ENCODE peak calls at places on chromosomes 6 and 20, in nine cellular contexts. One of them, this sample, is unnamed.
A peak's percentile ranks its signal among the peaks of the same experiment; 100 is the strongest.

GRCh38 chr6:69942485-69942884 is 76.1 kb downstream of the COL19A1 start:
- DNase-seq in SK-N-SH: no peak
- DNase-seq in neural progenitor cell: no peak
- DNase-seq in breast epithelium: no peak
- DNase-seq in ovary: no peak
- DNase-seq in lung: no peak
- DNase-seq in mesenchymal stem cell: no peak
- DNase-seq in CD4-positive, CD25-positive, alpha-beta regulatory T cell: no peak
- DNase-seq in left lung: no peak
- DNase-seq in this sample: no peak

GRCh38 chr6:102114402-102114801 is 720.9 kb downstream of the GRIK2 start:
- DNase-seq in SK-N-SH: no peak
- DNase-seq in CD4-positive, CD25-positive, alpha-beta regulatory T cell: no peak
- DNase-seq in mesenchymal stem cell: no peak
- DNase-seq in lung: no peak
- DNase-seq in breast epithelium: no peak
- DNase-seq in neural progenitor cell: peak; percentile 29
- DNase-seq in left lung: no peak
- DNase-seq in ovary: no peak
- DNase-seq in this sample: no peak

GRCh38 chr20:62623488-62624324 is 18.6 kb upstream of the SLCO4A1 start:
- DNase-seq in lung: peak; percentile 94
- DNase-seq in CD4-positive, CD25-positive, alpha-beta regulatory T cell: peak; percentile 77
- DNase-seq in SK-N-SH: peak; percentile 93
- DNase-seq in ovary: peak; percentile 96
- DNase-seq in breast epithelium: peak; percentile 96
- DNase-seq in mesenchymal stem cell: peak; percentile 95
- DNase-seq in left lung: peak; percentile 95
- DNase-seq in neural progenitor cell: peak; percentile 89
- DNase-seq in this sample: peak; percentile 52

GRCh38 chr6:34791842-34792604 is at the start of gene BLTP3A:
- DNase-seq in mesenchymal stem cell: peak; percentile 67
- DNase-seq in left lung: peak; percentile 74
- DNase-seq in CD4-positive, CD25-positive, alpha-beta regulatory T cell: peak; percentile 64
- DNase-seq in lung: peak; percentile 55
- DNase-seq in ovary: peak; percentile 85
- DNase-seq in neural progenitor cell: peak; percentile 93
- DNase-seq in SK-N-SH: peak; percentile 94
- DNase-seq in breast epithelium: no peak
- DNase-seq in this sample: peak; percentile 82

GRCh38 chr20:57878803-57879424 is 169.1 kb upstream of the PMEPA1 start:
- DNase-seq in neural progenitor cell: no peak
- DNase-seq in lung: no peak
- DNase-seq in SK-N-SH: no peak
- DNase-seq in ovary: no peak
- DNase-seq in mesenchymal stem cell: no peak
- DNase-seq in breast epithelium: peak; percentile 7
- DNase-seq in left lung: no peak
- DNase-seq in CD4-positive, CD25-positive, alpha-beta regulatory T cell: no peak
- DNase-seq in this sample: no peak

GRCh38 chr6:15369838-15370237 is 124.0 kb downstream of the JARID2 start:
- DNase-seq in CD4-positive, CD25-positive, alpha-beta regulatory T cell: no peak
- DNase-seq in left lung: no peak
- DNase-seq in SK-N-SH: no peak
- DNase-seq in ovary: no peak
- DNase-seq in neural progenitor cell: no peak
- DNase-seq in breast epithelium: no peak
- DNase-seq in mesenchymal stem cell: no peak
- DNase-seq in lung: no peak
- DNase-seq in this sample: no peak

GRCh38 chr6:170091639-170092579 is 199.0 kb downstream of the DLL1 start:
- DNase-seq in mesenchymal stem cell: no peak
- DNase-seq in SK-N-SH: no peak
- DNase-seq in left lung: peak; percentile 6
- DNase-seq in breast epithelium: no peak
- DNase-seq in lung: no peak
- DNase-seq in ovary: peak; percentile 13
- DNase-seq in neural progenitor cell: no peak
- DNase-seq in CD4-positive, CD25-positive, alpha-beta regulatory T cell: no peak
- DNase-seq in this sample: no peak

GRCh38 chr20:49867453-49868215 is 47.7 kb downstream of the SPATA2 start:
- DNase-seq in CD4-positive, CD25-positive, alpha-beta regulatory T cell: no peak
- DNase-seq in ovary: no peak
- DNase-seq in breast epithelium: no peak
- DNase-seq in lung: no peak
- DNase-seq in left lung: no peak
- DNase-seq in mesenchymal stem cell: no peak
- DNase-seq in SK-N-SH: no peak
- DNase-seq in neural progenitor cell: peak; percentile 68
- DNase-seq in this sample: no peak

GRCh38 chr6:116385462-116385807 is 14.7 kb downstream of the DSE start:
- DNase-seq in neural progenitor cell: no peak
- DNase-seq in ovary: no peak
- DNase-seq in CD4-positive, CD25-positive, alpha-beta regulatory T cell: no peak
- DNase-seq in left lung: no peak
- DNase-seq in mesenchymal stem cell: peak; percentile 28
- DNase-seq in breast epithelium: no peak
- DNase-seq in lung: no peak
- DNase-seq in SK-N-SH: no peak
- DNase-seq in this sample: no peak

GRCh38 chr20:35601021-35601973 is 14.3 kb upstream of the SPAG4 start:
- DNase-seq in mesenchymal stem cell: peak; percentile 76
- DNase-seq in SK-N-SH: peak; percentile 88
- DNase-seq in left lung: peak; percentile 83
- DNase-seq in lung: peak; percentile 79
- DNase-seq in CD4-positive, CD25-positive, alpha-beta regulatory T cell: peak; percentile 66
- DNase-seq in neural progenitor cell: peak; percentile 92
- DNase-seq in ovary: peak; percentile 88
- DNase-seq in breast epithelium: peak; percentile 68
- DNase-seq in this sample: peak; percentile 86

GRCh38 chr6:144283781-144284473 is 1.2 kb upstream of the UTRN start:
- DNase-seq in mesenchymal stem cell: peak; percentile 60
- DNase-seq in left lung: no peak
- DNase-seq in CD4-positive, CD25-positive, alpha-beta regulatory T cell: no peak
- DNase-seq in SK-N-SH: no peak
- DNase-seq in ovary: no peak
- DNase-seq in lung: peak; percentile 7
- DNase-seq in neural progenitor cell: no peak
- DNase-seq in breast epithelium: no peak
- DNase-seq in this sample: no peak

GRCh38 chr6:18536693-18537092 is 149.5 kb downstream of the RNF144B start:
- DNase-seq in ovary: no peak
- DNase-seq in breast epithelium: no peak
- DNase-seq in left lung: no peak
- DNase-seq in SK-N-SH: peak; percentile 12
- DNase-seq in neural progenitor cell: no peak
- DNase-seq in lung: no peak
- DNase-seq in mesenchymal stem cell: no peak
- DNase-seq in CD4-positive, CD25-positive, alpha-beta regulatory T cell: no peak
- DNase-seq in this sample: no peak

GRCh38 chr6:131222773-131223172 is 87.5 kb downstream of the AKAP7 start:
- DNase-seq in breast epithelium: no peak
- DNase-seq in lung: no peak
- DNase-seq in ovary: no peak
- DNase-seq in SK-N-SH: no peak
- DNase-seq in neural progenitor cell: no peak
- DNase-seq in left lung: no peak
- DNase-seq in mesenchymal stem cell: no peak
- DNase-seq in CD4-positive, CD25-positive, alpha-beta regulatory T cell: no peak
- DNase-seq in this sample: no peak

GRCh38 chr20:39534846-39535245 is 572.7 kb downstream of the DHX35 start:
- DNase-seq in breast epithelium: no peak
- DNase-seq in lung: no peak
- DNase-seq in left lung: no peak
- DNase-seq in neural progenitor cell: no peak
- DNase-seq in ovary: no peak
- DNase-seq in mesenchymal stem cell: no peak
- DNase-seq in CD4-positive, CD25-positive, alpha-beta regulatory T cell: no peak
- DNase-seq in SK-N-SH: no peak
- DNase-seq in this sample: no peak

DNA sequence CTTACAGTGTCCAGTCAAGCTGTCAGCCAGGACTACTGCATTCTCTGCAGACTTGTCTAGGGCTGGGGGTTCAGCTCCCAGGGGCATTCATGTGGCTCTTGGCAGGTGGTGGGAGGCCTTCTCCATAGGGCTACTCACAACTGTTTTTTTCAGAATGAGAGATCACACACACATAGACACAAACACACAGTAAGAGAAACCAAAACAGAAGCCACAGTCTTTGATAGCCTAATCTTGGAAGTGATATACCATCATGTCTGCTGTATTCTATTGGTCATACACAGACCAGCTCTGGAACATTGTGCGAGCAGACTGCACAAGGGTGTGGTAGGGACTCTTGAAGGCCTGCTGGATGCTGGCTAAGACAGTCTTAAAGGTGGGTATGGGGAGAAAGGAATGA is 13.5 kb downstream of the TMEM170B start:
- DNase-seq in ovary: no peak
- DNase-seq in neural progenitor cell: no peak
- DNase-seq in SK-N-SH: no peak
- DNase-seq in mesenchymal stem cell: no peak
- DNase-seq in left lung: no peak
- DNase-seq in CD4-positive, CD25-positive, alpha-beta regulatory T cell: no peak
- DNase-seq in breast epithelium: no peak
- DNase-seq in lung: no peak
- DNase-seq in this sample: no peak
- H3K4me1 ChIP-seq in ovary: no peaks in the 10 kb centered on the region
- H3K4me1 ChIP-seq in neural progenitor cell: peaks cover under 1% of the 10 kb centered on the region
- H3K4me1 ChIP-seq in SK-N-SH: peaks cover 6% of the 10 kb centered on the region
- H3K4me1 ChIP-seq in mesenchymal stem cell: no peaks in the 10 kb centered on the region
- H3K4me1 ChIP-seq in left lung: no peaks in the 10 kb centered on the region
- H3K4me1 ChIP-seq in CD4-positive, CD25-positive, alpha-beta regulatory T cell: no peaks in the 10 kb centered on the region
- H3K4me1 ChIP-seq in breast epithelium: no peaks in the 10 kb centered on the region
- H3K4me1 ChIP-seq in lung: no peaks in the 10 kb centered on the region
- H3K4me1 ChIP-seq in this sample: no peaks in the 10 kb centered on the region

DNA sequence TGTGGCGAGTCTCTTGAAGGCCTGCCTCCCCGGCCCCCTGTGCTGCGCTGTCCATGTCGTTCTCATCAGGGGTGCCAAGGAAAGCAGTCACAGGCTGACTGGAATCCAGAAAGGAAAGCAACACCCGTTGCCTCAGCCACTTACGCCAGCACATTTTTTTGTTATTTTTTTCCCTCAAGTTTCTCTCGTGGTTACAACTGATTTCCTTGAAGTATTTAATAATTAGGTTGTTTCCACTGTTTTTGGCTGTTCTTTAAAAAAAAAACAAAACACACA is 17.9 kb upstream of the SLC22A1 start:
- DNase-seq in breast epithelium: no peak
- DNase-seq in CD4-positive, CD25-positive, alpha-beta regulatory T cell: no peak
- DNase-seq in SK-N-SH: no peak
- DNase-seq in ovary: no peak
- DNase-seq in neural progenitor cell: no peak
- DNase-seq in mesenchymal stem cell: no peak
- DNase-seq in lung: no peak
- DNase-seq in left lung: no peak
- DNase-seq in this sample: no peak
- H3K36me3 ChIP-seq in breast epithelium: no peaks in the 10 kb centered on the region
- H3K36me3 ChIP-seq in CD4-positive, CD25-positive, alpha-beta regulatory T cell: peaks cover 52% of the 10 kb centered on the region
- H3K36me3 ChIP-seq in SK-N-SH: peaks cover 36% of the 10 kb centered on the region
- H3K36me3 ChIP-seq in ovary: no peaks in the 10 kb centered on the region
- H3K36me3 ChIP-seq in neural progenitor cell: peaks cover 9% of the 10 kb centered on the region
- H3K36me3 ChIP-seq in mesenchymal stem cell: peaks cover 85% of the 10 kb centered on the region
- H3K36me3 ChIP-seq in lung: peaks cover 15% of the 10 kb centered on the region
- H3K36me3 ChIP-seq in left lung: no peaks in the 10 kb centered on the region
- H3K36me3 ChIP-seq in this sample: peaks cover 25% of the 10 kb centered on the region

GRCh38 chr6:81570673-81571072 is 181.8 kb downstream of the TENT5A start:
- DNase-seq in neural progenitor cell: no peak
- DNase-seq in SK-N-SH: no peak
- DNase-seq in ovary: no peak
- DNase-seq in CD4-positive, CD25-positive, alpha-beta regulatory T cell: no peak
- DNase-seq in lung: no peak
- DNase-seq in breast epithelium: no peak
- DNase-seq in left lung: no peak
- DNase-seq in mesenchymal stem cell: no peak
- DNase-seq in this sample: no peak

GRCh38 chr6:81568973-81569372 is 183.5 kb downstream of the TENT5A start:
- DNase-seq in SK-N-SH: no peak
- DNase-seq in CD4-positive, CD25-positive, alpha-beta regulatory T cell: no peak
- DNase-seq in left lung: no peak
- DNase-seq in ovary: no peak
- DNase-seq in mesenchymal stem cell: no peak
- DNase-seq in breast epithelium: no peak
- DNase-seq in lung: no peak
- DNase-seq in neural progenitor cell: no peak
- DNase-seq in this sample: no peak

GRCh38 chr6:81575446-81575845 is 177.0 kb downstream of the TENT5A start:
- DNase-seq in left lung: no peak
- DNase-seq in CD4-positive, CD25-positive, alpha-beta regulatory T cell: no peak
- DNase-seq in SK-N-SH: no peak
- DNase-seq in neural progenitor cell: no peak
- DNase-seq in ovary: no peak
- DNase-seq in lung: no peak
- DNase-seq in mesenchymal stem cell: peak; percentile 86
- DNase-seq in breast epithelium: no peak
- DNase-seq in this sample: no peak

GRCh38 chr6:81572020-81572419 is 180.5 kb downstream of the TENT5A start:
- DNase-seq in ovary: no peak
- DNase-seq in lung: no peak
- DNase-seq in CD4-positive, CD25-positive, alpha-beta regulatory T cell: no peak
- DNase-seq in left lung: no peak
- DNase-seq in neural progenitor cell: no peak
- DNase-seq in SK-N-SH: no peak
- DNase-seq in breast epithelium: no peak
- DNase-seq in mesenchymal stem cell: peak; percentile 93
- DNase-seq in this sample: no peak
- H3K4me3 ChIP-seq in ovary: no peak overlapping the region
- H3K4me3 ChIP-seq in lung: no peak overlapping the region
- H3K4me3 ChIP-seq in CD4-positive, CD25-positive, alpha-beta regulatory T cell: no peak overlapping the region
- H3K4me3 ChIP-seq in left lung: no peak overlapping the region
- H3K4me3 ChIP-seq in neural progenitor cell: no peak overlapping the region
- H3K4me3 ChIP-seq in SK-N-SH: no peak overlapping the region
- H3K4me3 ChIP-seq in breast epithelium: no peak overlapping the region
- H3K4me3 ChIP-seq in mesenchymal stem cell: no peak overlapping the region
- H3K4me3 ChIP-seq in this sample: no peak overlapping the region

GRCh38 chr6:41531591-41532582 is 14.3 kb upstream of the FOXP4 start:
- DNase-seq in left lung: no peak
- DNase-seq in breast epithelium: no peak
- DNase-seq in mesenchymal stem cell: peak; percentile 78
- DNase-seq in CD4-positive, CD25-positive, alpha-beta regulatory T cell: no peak
- DNase-seq in neural progenitor cell: no peak
- DNase-seq in ovary: no peak
- DNase-seq in SK-N-SH: peak; percentile 84
- DNase-seq in lung: no peak
- DNase-seq in this sample: peak; percentile 40

GRCh38 chr6:41529970-41530369 is 16.2 kb upstream of the FOXP4 start:
- DNase-seq in ovary: no peak
- DNase-seq in lung: no peak
- DNase-seq in breast epithelium: no peak
- DNase-seq in SK-N-SH: no peak
- DNase-seq in CD4-positive, CD25-positive, alpha-beta regulatory T cell: no peak
- DNase-seq in left lung: no peak
- DNase-seq in mesenchymal stem cell: no peak
- DNase-seq in neural progenitor cell: no peak
- DNase-seq in this sample: no peak

GRCh38 chr6:41529049-41529448 is 17.1 kb upstream of the FOXP4 start:
- DNase-seq in lung: no peak
- DNase-seq in SK-N-SH: no peak
- DNase-seq in mesenchymal stem cell: no peak
- DNase-seq in left lung: no peak
- DNase-seq in neural progenitor cell: no peak
- DNase-seq in ovary: no peak
- DNase-seq in breast epithelium: no peak
- DNase-seq in CD4-positive, CD25-positive, alpha-beta regulatory T cell: no peak
- DNase-seq in this sample: no peak

GRCh38 chr6:41531016-41531415 is 15.2 kb upstream of the FOXP4 start:
- DNase-seq in CD4-positive, CD25-positive, alpha-beta regulatory T cell: no peak
- DNase-seq in breast epithelium: no peak
- DNase-seq in lung: no peak
- DNase-seq in SK-N-SH: no peak
- DNase-seq in left lung: no peak
- DNase-seq in neural progenitor cell: no peak
- DNase-seq in ovary: no peak
- DNase-seq in mesenchymal stem cell: no peak
- DNase-seq in this sample: no peak

GRCh38 chr6:41530476-41530875 is 15.7 kb upstream of the FOXP4 start:
- DNase-seq in left lung: no peak
- DNase-seq in mesenchymal stem cell: no peak
- DNase-seq in CD4-positive, CD25-positive, alpha-beta regulatory T cell: no peak
- DNase-seq in ovary: no peak
- DNase-seq in lung: no peak
- DNase-seq in SK-N-SH: no peak
- DNase-seq in breast epithelium: no peak
- DNase-seq in neural progenitor cell: no peak
- DNase-seq in this sample: no peak
- H3K4me1 ChIP-seq in left lung: no peaks in the 10 kb centered on the region
- H3K4me1 ChIP-seq in mesenchymal stem cell: peaks cover 17% of the 10 kb centered on the region
- H3K4me1 ChIP-seq in CD4-positive, CD25-positive, alpha-beta regulatory T cell: peaks cover 20% of the 10 kb centered on the region
- H3K4me1 ChIP-seq in ovary: no peaks in the 10 kb centered on the region
- H3K4me1 ChIP-seq in lung: peaks cover 13% of the 10 kb centered on the region
- H3K4me1 ChIP-seq in SK-N-SH: peaks cover 15% of the 10 kb centered on the region
- H3K4me1 ChIP-seq in breast epithelium: peaks cover 5% of the 10 kb centered on the region
- H3K4me1 ChIP-seq in neural progenitor cell: peaks cover 13% of the 10 kb centered on the region
- H3K4me1 ChIP-seq in this sample: peaks cover 23% of the 10 kb centered on the region

This sample was measured in CD8-positive, alpha-beta memory T cell.